ENCODE peak calls at places on chromosomes 12 and 14, in nine cellular contexts. Z is hippocampal formation; X is CD8-positive, alpha-beta T cell; M is GM13977; N is cardiac fibroblast; K is Kasumi-1; G is stimulated activated CD8-positive, alpha-beta memory T cell treated with anti-CD3 and anti-CD28 coated beads, Interleukin-2, amount 100 ng/mL, for 1 hour; H is activated naive CD4-positive, alpha-beta T cell treated with anti-CD3 and anti-CD28 coated beads, Interleukin-2, amount 50 U/mL, for 16 hours; W is caudate nucleus. I is an unnamed sample.

GRCh38 chr12:26227376-26227775 is 32.0 kb downstream of the SSPN start:
- DNase-seq in N (no peak), G (no peak), X (no peak), W (no peak), Z (no peak), M (no peak), K (no peak), H (no peak), I (no peak)

GRCh38 chr12:119020377-119021360 is 39.3 kb downstream of the SRRM4 start:
- DNase-seq in M (peak), X (no peak), G (no peak), Z (no peak), K (no peak), N (no peak), H (no peak), W (no peak), I (no peak)

GRCh38 chr12:3241621-3242020 is 164.4 kb downstream of the TSPAN9 start:
- DNase-seq in W (no peak), X (no peak), K (no peak), Z (no peak), G (no peak), N (no peak), M (no peak), H (no peak), I (no peak)

GRCh38 chr12:63841611-63842010 is 2.9 kb upstream of the SRGAP1 start:
- DNase-seq in G (no peak), N (no peak), M (no peak), K (no peak), H (no peak), W (no peak), X (no peak), Z (no peak), I (no peak)

GRCh38 chr14:103629503-103630121 is 601 bp downstream of the KLC1 start:
- DNase-seq in K (peak), W (peak), H (peak), N (peak), M (peak), X (peak), Z (no peak), G (no peak), I (no peak)

GRCh38 chr14:50955373-50956043 is 11.2 kb upstream of the PYGL start:
- DNase-seq in X (no peak), H (no peak), Z (peak), M (no peak), N (peak), K (peak), W (no peak), G (no peak), I (peak)

GRCh38 chr12:51345681-51346080 is 798 bp downstream of the CELA1 start:
- DNase-seq in N (peak), W (no peak), G (no peak), K (no peak), H (no peak), Z (no peak), M (no peak), X (no peak), I (no peak)

GRCh38 chr12:9364224-9365176 is 156.3 kb upstream of the PZP start:
- DNase-seq in H (no peak), X (no peak), G (no peak), K (no peak), Z (peak), M (peak), W (no peak), N (peak), I (no peak)

GRCh38 chr12:19867151-19867550 is 427.9 kb downstream of the AEBP2 start:
- DNase-seq in G (no peak), W (no peak), X (no peak), N (no peak), M (no peak), H (no peak), Z (no peak), K (no peak), I (no peak)

GRCh38 chr12:120015313-120015712 is 26.3 kb downstream of the BICDL1 start:
- DNase-seq in K (no peak), G (no peak), N (no peak), Z (no peak), X (no peak), H (peak), W (no peak), M (no peak), I (no peak)

GRCh38 chr14:78022059-78022458 is 148.1 kb upstream of the NRXN3 start:
- DNase-seq in X (no peak), K (peak), G (peak), Z (no peak), M (peak), H (peak), W (no peak), N (peak), I (peak)

GRCh38 chr12:2537868-2538541 is 256.8 kb upstream of the FKBP4 start:
- DNase-seq in G (no peak), W (no peak), M (no peak), K (no peak), Z (no peak), H (no peak), N (no peak), X (no peak), I (no peak)

GRCh38 chr12:39878753-39879152 is 227.1 kb downstream of the SLC2A13 start:
- DNase-seq in N (no peak), G (no peak), W (no peak), X (no peak), M (no peak), K (no peak), H (no peak), Z (no peak), I (no peak)

GRCh38 chr12:47824198-47824597 is 4.5 kb upstream of the HDAC7 start:
- DNase-seq in M (no peak), H (no peak), Z (no peak), G (no peak), W (no peak), K (no peak), X (peak), N (no peak), I (no peak)

GRCh38 chr14:99627510-99628381 is 17.2 kb upstream of the HHIPL1 start:
- DNase-seq in W (no peak), Z (no peak), H (no peak), G (no peak), M (no peak), N (no peak), X (no peak), K (no peak), I (no peak)

GRCh38 chr14:104149617-104150141 is 11.3 kb downstream of the KIF26A start:
- DNase-seq in M (no peak), K (peak), G (no peak), W (no peak), X (no peak), N (no peak), H (no peak), Z (no peak), I (no peak)

GRCh38 chr12:26212356-26212755 is 17.0 kb downstream of the SSPN start:
- DNase-seq in Z (no peak), N (no peak), M (no peak), G (no peak), H (no peak), W (no peak), K (no peak), X (no peak), I (no peak)

GRCh38 chr12:125999643-126000042 is 934.4 kb downstream of the AACS start:
- DNase-seq in X (no peak), K (no peak), H (no peak), W (no peak), M (no peak), G (no peak), Z (no peak), N (no peak), I (no peak)

GRCh38 chr14:105475269-105475915 is 771 bp downstream of the CRIP2 start:
- DNase-seq in M (no peak), Z (no peak), X (no peak), G (no peak), N (peak), W (no peak), K (no peak), H (no peak), I (no peak)

GRCh38 chr12:75720807-75721206 is 209.4 kb upstream of the KRR1 start:
- DNase-seq in G (no peak), X (no peak), H (no peak), N (no peak), Z (no peak), M (no peak), W (no peak), K (no peak), I (no peak)